ENCODE peak calls at places on chromosome 20, in four cellular contexts. O is transverse colon, I is tibial nerve, N is fibroblast of villous mesenchyme. W is an unnamed sample.

GRCh38 chr20:47568019-47568418 is 66.3 kb downstream of the NCOA3 start:
- DNase-seq in I (no peak), O (peak; percentile 26), N (peak; percentile 89), W (peak; percentile 92)

GRCh38 chr20:43915209-43916072 is 789 bp downstream of the TOX2 start:
- DNase-seq in O (peak; percentile 30), N (peak; percentile 53), I (no peak), W (peak; percentile 24)

GRCh38 chr20:20694591-20694990 is 17.9 kb downstream of the RALGAPA2 start:
- DNase-seq in I (no peak), O (no peak), N (no peak), W (no peak)

GRCh38 chr20:17613328-17614175 is 43.7 kb downstream of the DSTN start:
- DNase-seq in I (no peak), N (no peak), O (peak; percentile 26), W (no peak)

GRCh38 chr20:41139227-41140093 is 2.1 kb downstream of the PLCG1 start:
- DNase-seq in I (no peak), N (no peak), O (peak; percentile 5), W (no peak)

GRCh38 chr20:49245921-49246740 is 26.9 kb downstream of the DDX27 start:
- DNase-seq in I (no peak), N (peak; percentile 61), O (no peak), W (peak; percentile 65)

GRCh38 chr20:3749689-3750639 is 17.5 kb downstream of the HSPA12B start:
- DNase-seq in I (no peak), N (no peak), O (no peak), W (no peak)

GRCh38 chr20:32661820-32662528 is 11.8 kb downstream of the C20orf203 start:
- DNase-seq in I (no peak), O (no peak), N (no peak), W (no peak)

GRCh38 chr20:23362392-23363256 is 642 bp downstream of the GZF1 start:
- DNase-seq in O (peak; percentile 45), I (peak; percentile 21), N (peak; percentile 44), W (peak; percentile 48)

GRCh38 chr20:52234302-52235045 is 42.9 kb upstream of the ZFP64 start:
- DNase-seq in N (no peak), O (no peak), I (no peak), W (no peak)

GRCh38 chr20:35018578-35019371 is 63.1 kb downstream of the MYH7B start:
- DNase-seq in N (no peak), O (no peak), I (no peak), W (peak; percentile 26)

DNA sequence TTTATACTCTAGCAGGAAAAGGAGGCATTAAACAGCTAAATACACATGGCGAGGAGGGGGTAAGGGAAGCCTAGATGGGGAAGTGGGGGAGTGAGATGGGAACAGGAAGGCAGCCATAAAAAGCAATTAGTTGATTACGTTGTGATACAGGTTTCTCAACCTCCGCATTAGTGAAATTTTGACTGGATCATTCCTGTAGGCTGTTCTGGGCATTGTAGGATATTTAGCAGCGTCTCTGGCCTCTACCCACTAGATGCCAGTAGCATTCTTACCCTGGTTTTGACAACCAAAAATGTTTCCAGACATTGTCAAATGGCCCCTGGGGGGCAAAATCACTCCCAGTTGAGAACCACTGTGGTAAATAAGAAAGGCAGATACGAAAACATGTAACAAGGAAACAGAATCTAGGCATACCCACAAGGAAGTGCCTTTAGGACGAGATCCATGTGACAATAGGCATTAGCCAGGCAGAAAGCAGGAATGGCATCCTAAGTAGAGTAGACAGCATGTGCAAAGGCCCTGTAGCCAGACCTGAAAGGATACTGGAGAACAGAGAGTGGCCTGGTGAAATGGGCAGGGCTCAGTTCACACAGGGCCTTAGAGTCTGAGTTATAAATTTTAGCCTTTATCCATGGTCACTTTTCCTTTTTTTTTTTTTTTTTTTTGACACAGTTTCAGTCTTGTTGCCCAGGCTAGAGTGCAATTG is 25.8 kb upstream of the PTPN1 start:
- DNase-seq in O (no peak), I (no peak), N (no peak), W (no peak)
- H3K4me3 ChIP-seq in O (no peak overlapping the region), I (no peak overlapping the region), N (peak overlapping the region; percentile 61), W (no peak overlapping the region)

GRCh38 chr20:51022803-51023616 is at the start of gene KCNG1:
- DNase-seq in I (no peak), O (peak; percentile 81), N (peak; percentile 72), W (peak; percentile 77)

GRCh38 chr20:51022227-51022802 is 592 bp downstream of the KCNG1 start:
- DNase-seq in N (no peak), I (no peak), O (no peak), W (no peak)

GRCh38 chr20:51020657-51021056 is 2.2 kb downstream of the KCNG1 start:
- DNase-seq in O (no peak), I (no peak), N (no peak), W (no peak)

GRCh38 chr20:51019598-51020592 is 3.0 kb downstream of the KCNG1 start:
- DNase-seq in I (no peak), N (no peak), O (no peak), W (no peak)

GRCh38 chr20:51021067-51022025 is 1.6 kb downstream of the KCNG1 start:
- DNase-seq in N (no peak), I (no peak), O (no peak), W (peak; percentile 38)
- H3K4me3 ChIP-seq in N (peak overlapping the region; percentile 61), I (no peak overlapping the region), O (no peak overlapping the region), W (peak overlapping the region; percentile 65)

GRCh38 chr20:53346266-53346665 is 247.4 kb downstream of the ZNF217 start:
- DNase-seq in N (no peak), O (no peak), I (no peak), W (no peak)
- H3K4me3 ChIP-seq in N (no peak overlapping the region), O (no peak overlapping the region), I (no peak overlapping the region), W (no peak overlapping the region)

DNA sequence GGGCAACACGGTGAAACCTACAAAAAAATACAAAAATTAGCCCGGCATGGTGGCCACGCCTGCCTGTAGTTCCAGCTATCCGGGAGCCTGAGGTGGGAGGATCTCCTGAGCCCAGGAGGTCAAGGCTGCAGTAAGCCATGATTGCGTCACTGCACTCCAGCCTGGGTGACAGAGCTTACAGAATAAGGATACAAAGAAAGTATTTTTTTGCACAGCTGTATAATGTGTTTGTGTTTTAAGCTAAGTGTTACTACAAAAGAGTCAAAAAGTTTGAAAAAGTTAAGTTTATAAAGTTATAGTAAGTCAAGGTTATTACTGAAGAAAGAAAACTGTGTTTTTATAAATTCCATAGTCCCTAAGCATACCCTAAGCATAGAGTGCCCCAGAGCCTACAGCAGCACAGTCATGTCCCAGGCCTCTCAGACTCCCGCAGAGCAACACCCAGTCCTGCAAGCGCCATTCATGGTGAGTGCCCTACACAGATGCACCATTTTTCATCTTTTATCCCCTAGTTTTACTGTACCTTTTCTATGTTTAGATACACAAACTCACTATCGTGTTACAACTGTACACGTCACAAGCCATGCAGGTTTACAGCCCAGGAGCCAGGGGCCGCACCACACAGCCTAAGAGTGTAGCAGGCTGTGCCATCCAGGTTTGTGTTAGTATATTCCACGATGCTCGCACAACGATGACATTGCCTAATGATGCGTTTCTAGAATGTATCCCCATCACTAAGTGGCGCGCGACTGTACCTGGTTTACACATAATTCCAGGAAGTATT is 22.4 kb downstream of the TAF4 start:
- DNase-seq in I (no peak), N (peak; percentile 84), O (no peak), W (no peak)
- H3K4me3 ChIP-seq in I (no peak overlapping the region), N (no peak overlapping the region), O (no peak overlapping the region), W (no peak overlapping the region)

DNA sequence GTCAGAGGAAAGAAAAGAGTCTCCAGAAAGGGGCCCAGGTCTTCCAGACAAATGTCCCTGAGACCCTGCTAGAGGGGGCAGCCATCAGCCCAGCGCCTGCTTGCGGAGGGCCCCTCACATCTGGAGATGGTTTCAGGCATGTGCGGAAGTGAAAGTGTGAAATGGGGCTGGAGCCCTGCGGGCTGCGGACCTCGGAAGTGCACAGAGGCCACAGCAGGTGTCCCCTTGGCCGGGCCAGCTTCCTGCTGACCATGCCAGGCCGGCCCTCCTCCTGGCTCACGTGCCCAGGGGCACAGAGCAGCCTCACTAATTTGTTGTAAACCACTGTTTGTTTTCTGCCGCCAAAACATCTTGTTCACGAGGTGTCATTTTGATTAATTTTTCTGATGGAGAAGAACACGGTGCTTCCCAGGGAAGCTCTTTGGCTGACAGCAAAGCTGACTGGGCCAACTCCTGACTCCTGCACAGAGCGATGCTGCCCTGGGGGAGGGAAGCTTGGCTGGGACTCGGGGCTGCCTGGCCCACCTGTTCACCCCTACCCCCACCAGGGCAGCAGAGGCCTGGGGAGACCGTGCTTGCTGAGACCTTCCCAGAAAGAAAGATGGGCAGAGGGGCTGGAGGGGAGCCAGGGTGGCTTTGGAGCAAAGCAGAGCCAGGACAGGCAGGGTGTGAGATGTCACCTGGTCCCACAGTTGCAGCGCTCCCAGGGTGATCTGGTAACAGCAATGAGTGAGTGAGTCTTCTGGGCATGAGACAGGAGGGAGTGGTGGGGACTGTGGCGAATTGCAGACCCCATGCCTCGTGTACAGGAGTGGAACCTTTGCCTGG is 54.2 kb downstream of the BCAS4 start:
- DNase-seq in I (no peak), N (no peak), O (peak; percentile 39), W (no peak)
- H3K4me3 ChIP-seq in I (no peak overlapping the region), N (no peak overlapping the region), O (no peak overlapping the region), W (no peak overlapping the region)

DNA sequence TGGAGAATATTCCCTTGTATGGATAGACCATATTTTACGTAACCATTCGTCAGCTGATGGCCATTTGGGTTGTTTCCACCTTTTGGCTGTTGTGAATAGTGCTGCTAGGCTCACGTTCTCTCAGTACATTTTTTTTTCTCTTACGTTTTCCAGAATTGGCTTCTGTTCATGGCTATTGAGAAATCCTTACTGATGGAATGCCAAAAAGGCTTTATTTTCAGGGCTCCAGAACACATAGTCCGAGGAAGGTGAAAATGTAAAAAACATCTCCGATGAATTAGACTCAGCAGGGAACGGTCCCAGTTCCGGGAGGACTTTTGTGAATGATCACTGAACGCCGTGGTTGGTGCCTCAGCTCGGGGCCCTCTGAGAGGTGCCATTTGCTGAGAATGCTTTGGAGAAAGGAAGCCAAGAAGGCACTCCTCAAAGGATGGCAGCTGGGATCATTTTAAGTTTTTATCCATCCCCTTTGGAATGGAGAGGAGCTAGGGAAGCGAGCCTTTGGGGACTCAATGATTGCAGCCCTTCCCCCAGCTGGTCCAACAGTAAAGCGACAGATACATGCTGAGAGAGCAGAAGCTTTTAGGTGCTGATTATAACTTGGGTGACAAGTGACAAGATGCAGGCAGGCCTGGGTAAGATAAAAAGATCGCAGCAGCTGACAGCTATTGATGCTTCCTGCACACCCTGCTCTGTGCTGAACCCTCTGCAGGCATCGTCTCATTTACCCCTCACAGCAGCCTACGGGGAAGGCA is 133.3 kb upstream of the KCNG1 start:
- DNase-seq in O (no peak), I (no peak), N (peak; percentile 45), W (peak; percentile 85)
- H3K4me3 ChIP-seq in O (no peak overlapping the region), I (no peak overlapping the region), N (no peak overlapping the region), W (peak overlapping the region; percentile 21)

GRCh38 chr20:36645353-36645752 is 643 bp downstream of the SLA2 start:
- DNase-seq in I (no peak), O (no peak), N (no peak), W (no peak)

GRCh38 chr20:36642136-36642535 is 3.9 kb downstream of the SLA2 start:
- DNase-seq in N (no peak), O (no peak), I (no peak), W (no peak)

GRCh38 chr20:36644713-36645109 is 1.3 kb downstream of the SLA2 start:
- DNase-seq in N (no peak), O (no peak), I (no peak), W (no peak)

GRCh38 chr20:36645998-36646397 is at the start of gene SLA2:
- DNase-seq in N (no peak), O (peak; percentile 57), I (no peak), W (no peak)

GRCh38 chr20:36644032-36644712 is 1.8 kb downstream of the SLA2 start:
- DNase-seq in O (peak; percentile 41), N (no peak), I (no peak), W (no peak)
- H3K4me3 ChIP-seq in O (no peak overlapping the region), N (no peak overlapping the region), I (no peak overlapping the region), W (no peak overlapping the region)